ENCODE peak calls at places on chromosomes 5 and 9, in seven cellular contexts. One of them, this sample, is unnamed.

GRCh38 chr5:54944364-54944763 is 41.0 kb downstream of the ESM1 start:
- DNase-seq in M059J: peak; percentile 34
- DNase-seq in central memory CD4-positive, alpha-beta T cell: peak; percentile 41
- DNase-seq in mucosa of gallbladder: no peak
- DNase-seq in astrocyte of the spinal cord: peak; percentile 53
- DNase-seq in A172: peak; percentile 48
- DNase-seq in GM19239: no peak
- DNase-seq in this sample: peak; percentile 9

GRCh38 chr5:141773779-141774531 is 91.9 kb upstream of the ARAP3 start:
- DNase-seq in M059J: no peak
- DNase-seq in central memory CD4-positive, alpha-beta T cell: no peak
- DNase-seq in mucosa of gallbladder: no peak
- DNase-seq in astrocyte of the spinal cord: no peak
- DNase-seq in A172: no peak
- DNase-seq in GM19239: no peak
- DNase-seq in this sample: no peak

GRCh38 chr5:77292026-77292757 is 81.7 kb downstream of the PDE8B start:
- DNase-seq in M059J: peak; percentile 82
- DNase-seq in central memory CD4-positive, alpha-beta T cell: no peak
- DNase-seq in mucosa of gallbladder: no peak
- DNase-seq in astrocyte of the spinal cord: peak; percentile 50
- DNase-seq in A172: peak; percentile 54
- DNase-seq in GM19239: no peak
- DNase-seq in this sample: no peak

GRCh38 chr9:138070815-138071214 is 193.2 kb downstream of the CACNA1B start:
- DNase-seq in M059J: no peak
- DNase-seq in central memory CD4-positive, alpha-beta T cell: no peak
- DNase-seq in mucosa of gallbladder: no peak
- DNase-seq in astrocyte of the spinal cord: no peak
- DNase-seq in A172: no peak
- DNase-seq in GM19239: no peak
- DNase-seq in this sample: no peak

GRCh38 chr5:76337949-76338589 is 65.0 kb upstream of the IQGAP2 start:
- DNase-seq in M059J: peak; percentile 78
- DNase-seq in central memory CD4-positive, alpha-beta T cell: peak; percentile 46
- DNase-seq in mucosa of gallbladder: peak; percentile 72
- DNase-seq in astrocyte of the spinal cord: peak; percentile 53
- DNase-seq in A172: peak; percentile 91
- DNase-seq in GM19239: peak; percentile 59
- DNase-seq in this sample: peak; percentile 87

GRCh38 chr5:9540791-9541190 is 5.1 kb downstream of the SEMA5A start:
- DNase-seq in M059J: peak; percentile 71
- DNase-seq in central memory CD4-positive, alpha-beta T cell: no peak
- DNase-seq in mucosa of gallbladder: no peak
- DNase-seq in astrocyte of the spinal cord: peak; percentile 69
- DNase-seq in A172: no peak
- DNase-seq in GM19239: no peak
- DNase-seq in this sample: no peak

GRCh38 chr5:9335754-9336495 is 209.9 kb downstream of the SEMA5A start:
- DNase-seq in M059J: no peak
- DNase-seq in central memory CD4-positive, alpha-beta T cell: no peak
- DNase-seq in mucosa of gallbladder: no peak
- DNase-seq in astrocyte of the spinal cord: no peak
- DNase-seq in A172: no peak
- DNase-seq in GM19239: no peak
- DNase-seq in this sample: no peak

GRCh38 chr5:73605223-73606087 is 20.5 kb upstream of the ARHGEF28 start:
- DNase-seq in M059J: peak; percentile 73
- DNase-seq in central memory CD4-positive, alpha-beta T cell: no peak
- DNase-seq in mucosa of gallbladder: peak; percentile 76
- DNase-seq in astrocyte of the spinal cord: peak; percentile 25
- DNase-seq in A172: peak; percentile 52
- DNase-seq in GM19239: no peak
- DNase-seq in this sample: no peak

GRCh38 chr5:159095218-159095617 is 4.5 kb downstream of the EBF1 start:
- DNase-seq in M059J: no peak
- DNase-seq in central memory CD4-positive, alpha-beta T cell: no peak
- DNase-seq in mucosa of gallbladder: no peak
- DNase-seq in astrocyte of the spinal cord: no peak
- DNase-seq in A172: no peak
- DNase-seq in GM19239: no peak
- DNase-seq in this sample: no peak

GRCh38 chr5:83683836-83684235 is 36.8 kb downstream of the HAPLN1 start:
- DNase-seq in M059J: no peak
- DNase-seq in central memory CD4-positive, alpha-beta T cell: no peak
- DNase-seq in mucosa of gallbladder: no peak
- DNase-seq in astrocyte of the spinal cord: no peak
- DNase-seq in A172: no peak
- DNase-seq in GM19239: no peak
- DNase-seq in this sample: no peak

GRCh38 chr9:127903557-127904475 is 4.4 kb upstream of the ST6GALNAC6 start:
- DNase-seq in M059J: no peak
- DNase-seq in central memory CD4-positive, alpha-beta T cell: peak; percentile 54
- DNase-seq in mucosa of gallbladder: peak; percentile 70
- DNase-seq in astrocyte of the spinal cord: no peak
- DNase-seq in A172: peak; percentile 57
- DNase-seq in GM19239: peak; percentile 60
- DNase-seq in this sample: no peak

GRCh38 chr9:117487555-117488175 is 72.8 kb upstream of the ASTN2 start:
- DNase-seq in M059J: peak; percentile 57
- DNase-seq in central memory CD4-positive, alpha-beta T cell: no peak
- DNase-seq in mucosa of gallbladder: peak; percentile 61
- DNase-seq in astrocyte of the spinal cord: peak; percentile 33
- DNase-seq in A172: peak; percentile 67
- DNase-seq in GM19239: peak; percentile 57
- DNase-seq in this sample: peak; percentile 89

GRCh38 chr5:152221721-152222629 is 183.1 kb downstream of the NMUR2 start:
- DNase-seq in M059J: no peak
- DNase-seq in central memory CD4-positive, alpha-beta T cell: no peak
- DNase-seq in mucosa of gallbladder: no peak
- DNase-seq in astrocyte of the spinal cord: no peak
- DNase-seq in A172: no peak
- DNase-seq in GM19239: no peak
- DNase-seq in this sample: no peak

GRCh38 chr9:84647699-84648098 is 21.8 kb upstream of the NTRK2 start:
- DNase-seq in M059J: no peak
- DNase-seq in central memory CD4-positive, alpha-beta T cell: no peak
- DNase-seq in mucosa of gallbladder: no peak
- DNase-seq in astrocyte of the spinal cord: no peak
- DNase-seq in A172: no peak
- DNase-seq in GM19239: no peak
- DNase-seq in this sample: no peak

GRCh38 chr5:2038337-2039179 is 155.8 kb upstream of the IRX4 start:
- DNase-seq in M059J: no peak
- DNase-seq in central memory CD4-positive, alpha-beta T cell: peak; percentile 43
- DNase-seq in mucosa of gallbladder: peak; percentile 32
- DNase-seq in astrocyte of the spinal cord: no peak
- DNase-seq in A172: no peak
- DNase-seq in GM19239: peak; percentile 90
- DNase-seq in this sample: peak; percentile 90

GRCh38 chr9:77177894-77178794 is 810 bp downstream of the VPS13A start:
- DNase-seq in M059J: peak; percentile 61
- DNase-seq in central memory CD4-positive, alpha-beta T cell: peak; percentile 56
- DNase-seq in mucosa of gallbladder: peak; percentile 17
- DNase-seq in astrocyte of the spinal cord: peak; percentile 37
- DNase-seq in A172: peak; percentile 28
- DNase-seq in GM19239: peak; percentile 10
- DNase-seq in this sample: no peak

GRCh38 chr9:117013596-117013995 is 326.5 kb downstream of the TRIM32 start:
- DNase-seq in M059J: no peak
- DNase-seq in central memory CD4-positive, alpha-beta T cell: no peak
- DNase-seq in mucosa of gallbladder: no peak
- DNase-seq in astrocyte of the spinal cord: no peak
- DNase-seq in A172: no peak
- DNase-seq in GM19239: no peak
- DNase-seq in this sample: no peak

GRCh38 chr9:80040457-80040856 is 468.7 kb downstream of the TLE4 start:
- DNase-seq in M059J: no peak
- DNase-seq in central memory CD4-positive, alpha-beta T cell: no peak
- DNase-seq in mucosa of gallbladder: no peak
- DNase-seq in astrocyte of the spinal cord: no peak
- DNase-seq in A172: no peak
- DNase-seq in GM19239: no peak
- DNase-seq in this sample: no peak

GRCh38 chr9:99400184-99400731 is 178.2 kb downstream of the SEC61B start:
- DNase-seq in M059J: no peak
- DNase-seq in central memory CD4-positive, alpha-beta T cell: no peak
- DNase-seq in mucosa of gallbladder: no peak
- DNase-seq in astrocyte of the spinal cord: no peak
- DNase-seq in A172: no peak
- DNase-seq in GM19239: no peak
- DNase-seq in this sample: no peak

GRCh38 chr5:143435207-143435657 is 31.7 kb upstream of the NR3C1 start:
- DNase-seq in M059J: no peak
- DNase-seq in central memory CD4-positive, alpha-beta T cell: peak; percentile 58
- DNase-seq in mucosa of gallbladder: peak; percentile 39
- DNase-seq in astrocyte of the spinal cord: no peak
- DNase-seq in A172: no peak
- DNase-seq in GM19239: peak; percentile 72
- DNase-seq in this sample: no peak

GRCh38 chr9:100602302-100602930 is 24.5 kb downstream of the CAVIN4 start:
- DNase-seq in M059J: peak; percentile 76
- DNase-seq in central memory CD4-positive, alpha-beta T cell: no peak
- DNase-seq in mucosa of gallbladder: peak; percentile 30
- DNase-seq in astrocyte of the spinal cord: peak; percentile 61
- DNase-seq in A172: peak; percentile 71
- DNase-seq in GM19239: no peak
- DNase-seq in this sample: peak; percentile 48

GRCh38 chr5:3336666-3337065 is 259.0 kb upstream of the IRX1 start:
- DNase-seq in M059J: no peak
- DNase-seq in central memory CD4-positive, alpha-beta T cell: no peak
- DNase-seq in mucosa of gallbladder: no peak
- DNase-seq in astrocyte of the spinal cord: no peak
- DNase-seq in A172: no peak
- DNase-seq in GM19239: no peak
- DNase-seq in this sample: no peak

GRCh38 chr5:84058561-84058960 is 326.1 kb downstream of the EDIL3 start:
- DNase-seq in M059J: no peak
- DNase-seq in central memory CD4-positive, alpha-beta T cell: no peak
- DNase-seq in mucosa of gallbladder: no peak
- DNase-seq in astrocyte of the spinal cord: no peak
- DNase-seq in A172: no peak
- DNase-seq in GM19239: no peak
- DNase-seq in this sample: no peak

GRCh38 chr9:33109850-33110595 is 33.5 kb upstream of the SMU1 start:
- DNase-seq in M059J: no peak
- DNase-seq in central memory CD4-positive, alpha-beta T cell: no peak
- DNase-seq in mucosa of gallbladder: no peak
- DNase-seq in astrocyte of the spinal cord: no peak
- DNase-seq in A172: no peak
- DNase-seq in GM19239: no peak
- DNase-seq in this sample: no peak

GRCh38 chr9:99437145-99437544 is 215.1 kb downstream of the SEC61B start:
- DNase-seq in M059J: no peak
- DNase-seq in central memory CD4-positive, alpha-beta T cell: no peak
- DNase-seq in mucosa of gallbladder: no peak
- DNase-seq in astrocyte of the spinal cord: no peak
- DNase-seq in A172: no peak
- DNase-seq in GM19239: no peak
- DNase-seq in this sample: no peak

GRCh38 chr9:74521009-74521408 is 23.9 kb downstream of the RORB start:
- DNase-seq in M059J: no peak
- DNase-seq in central memory CD4-positive, alpha-beta T cell: no peak
- DNase-seq in mucosa of gallbladder: no peak
- DNase-seq in astrocyte of the spinal cord: peak; percentile 65
- DNase-seq in A172: no peak
- DNase-seq in GM19239: no peak
- DNase-seq in this sample: no peak

GRCh38 chr5:43137326-43137725 is 16.6 kb downstream of the ZNF131 start:
- DNase-seq in M059J: no peak
- DNase-seq in central memory CD4-positive, alpha-beta T cell: no peak
- DNase-seq in mucosa of gallbladder: no peak
- DNase-seq in astrocyte of the spinal cord: no peak
- DNase-seq in A172: no peak
- DNase-seq in GM19239: peak; percentile 20
- DNase-seq in this sample: no peak

GRCh38 chr9:75892168-75892901 is 1.9 kb downstream of the PCSK5 start:
- DNase-seq in M059J: no peak
- DNase-seq in central memory CD4-positive, alpha-beta T cell: no peak
- DNase-seq in mucosa of gallbladder: peak; percentile 53
- DNase-seq in astrocyte of the spinal cord: peak; percentile 12
- DNase-seq in A172: no peak
- DNase-seq in GM19239: no peak
- DNase-seq in this sample: no peak

GRCh38 chr9:624935-625505 is 216.5 kb upstream of the DMRT1 start:
- DNase-seq in M059J: no peak
- DNase-seq in central memory CD4-positive, alpha-beta T cell: no peak
- DNase-seq in mucosa of gallbladder: no peak
- DNase-seq in astrocyte of the spinal cord: no peak
- DNase-seq in A172: no peak
- DNase-seq in GM19239: no peak
- DNase-seq in this sample: no peak

GRCh38 chr9:124659099-124659659 is 111.9 kb downstream of the NR6A1 start:
- DNase-seq in M059J: peak; percentile 99
- DNase-seq in central memory CD4-positive, alpha-beta T cell: peak; percentile 4
- DNase-seq in mucosa of gallbladder: peak; percentile 65
- DNase-seq in astrocyte of the spinal cord: peak; percentile 96
- DNase-seq in A172: peak; percentile 93
- DNase-seq in GM19239: peak; percentile 19
- DNase-seq in this sample: peak; percentile 41

GRCh38 chr5:36360311-36360710 is 58.6 kb upstream of the RANBP3L start:
- DNase-seq in M059J: peak; percentile 33
- DNase-seq in central memory CD4-positive, alpha-beta T cell: no peak
- DNase-seq in mucosa of gallbladder: no peak
- DNase-seq in astrocyte of the spinal cord: no peak
- DNase-seq in A172: no peak
- DNase-seq in GM19239: no peak
- DNase-seq in this sample: no peak

GRCh38 chr5:127101533-127101932 is 28.2 kb upstream of the C5orf63 start:
- DNase-seq in M059J: no peak
- DNase-seq in central memory CD4-positive, alpha-beta T cell: no peak
- DNase-seq in mucosa of gallbladder: no peak
- DNase-seq in astrocyte of the spinal cord: no peak
- DNase-seq in A172: no peak
- DNase-seq in GM19239: no peak
- DNase-seq in this sample: no peak

GRCh38 chr5:157686841-157687554 is 15.7 kb downstream of the C5orf52 start:
- DNase-seq in M059J: no peak
- DNase-seq in central memory CD4-positive, alpha-beta T cell: no peak
- DNase-seq in mucosa of gallbladder: no peak
- DNase-seq in astrocyte of the spinal cord: no peak
- DNase-seq in A172: no peak
- DNase-seq in GM19239: no peak
- DNase-seq in this sample: no peak

GRCh38 chr5:60295423-60295822 is 401.9 kb upstream of the PDE4D start:
- DNase-seq in M059J: peak; percentile 52
- DNase-seq in central memory CD4-positive, alpha-beta T cell: no peak
- DNase-seq in mucosa of gallbladder: peak; percentile 11
- DNase-seq in astrocyte of the spinal cord: peak; percentile 37
- DNase-seq in A172: peak; percentile 56
- DNase-seq in GM19239: no peak
- DNase-seq in this sample: peak; percentile 13

This sample was measured in iPS DF 6.9.